ENCODE peak calls at places on chromosome 2, in nine cellular contexts. One of them, this sample, is unnamed.

GRCh38 chr2:127182626-127183458 is 37.3 kb downstream of the CYP27C1 start:
- DNase-seq in IMR-90: no peak
- DNase-seq in psoas muscle: no peak
- DNase-seq in SK-N-SH: no peak
- DNase-seq in heart left ventricle: no peak
- DNase-seq in RWPE2: no peak
- DNase-seq in heart right ventricle: no peak
- DNase-seq in pancreas: no peak
- DNase-seq in kidney: no peak
- DNase-seq in this sample: no peak

GRCh38 chr2:63662028-63662804 is 73.5 kb downstream of the MDH1 start:
- DNase-seq in pancreas: no peak
- DNase-seq in psoas muscle: no peak
- DNase-seq in RWPE2: no peak
- DNase-seq in IMR-90: no peak
- DNase-seq in SK-N-SH: no peak
- DNase-seq in heart left ventricle: no peak
- DNase-seq in kidney: no peak
- DNase-seq in heart right ventricle: no peak
- DNase-seq in this sample: no peak

GRCh38 chr2:100068395-100068794 is 74.0 kb downstream of the AFF3 start:
- DNase-seq in pancreas: no peak
- DNase-seq in heart left ventricle: no peak
- DNase-seq in RWPE2: no peak
- DNase-seq in kidney: no peak
- DNase-seq in heart right ventricle: no peak
- DNase-seq in IMR-90: no peak
- DNase-seq in psoas muscle: no peak
- DNase-seq in SK-N-SH: no peak
- DNase-seq in this sample: no peak

GRCh38 chr2:217223222-217223930 is 363.5 kb upstream of the TNP1 start:
- DNase-seq in pancreas: no peak
- DNase-seq in heart left ventricle: peak; percentile 62
- DNase-seq in kidney: no peak
- DNase-seq in SK-N-SH: no peak
- DNase-seq in psoas muscle: no peak
- DNase-seq in heart right ventricle: peak; percentile 62
- DNase-seq in RWPE2: no peak
- DNase-seq in IMR-90: peak; percentile 99
- DNase-seq in this sample: no peak

GRCh38 chr2:127048969-127049897 is 57.7 kb downstream of the BIN1 start:
- DNase-seq in RWPE2: no peak
- DNase-seq in SK-N-SH: peak; percentile 24
- DNase-seq in IMR-90: no peak
- DNase-seq in heart right ventricle: no peak
- DNase-seq in kidney: peak; percentile 67
- DNase-seq in pancreas: peak; percentile 28
- DNase-seq in psoas muscle: no peak
- DNase-seq in heart left ventricle: no peak
- DNase-seq in this sample: no peak

GRCh38 chr2:105576050-105576439 is 168.7 kb upstream of the NCK2 start:
- DNase-seq in kidney: no peak
- DNase-seq in heart right ventricle: no peak
- DNase-seq in psoas muscle: no peak
- DNase-seq in SK-N-SH: no peak
- DNase-seq in pancreas: no peak
- DNase-seq in RWPE2: no peak
- DNase-seq in heart left ventricle: no peak
- DNase-seq in IMR-90: no peak
- DNase-seq in this sample: no peak

GRCh38 chr2:67002618-67003371 is 394.3 kb upstream of the ETAA1 start:
- DNase-seq in heart left ventricle: no peak
- DNase-seq in RWPE2: no peak
- DNase-seq in psoas muscle: no peak
- DNase-seq in heart right ventricle: no peak
- DNase-seq in SK-N-SH: no peak
- DNase-seq in pancreas: no peak
- DNase-seq in kidney: no peak
- DNase-seq in IMR-90: no peak
- DNase-seq in this sample: no peak

GRCh38 chr2:41152318-41152717 is 700.4 kb upstream of the SLC8A1 start:
- DNase-seq in RWPE2: no peak
- DNase-seq in heart left ventricle: no peak
- DNase-seq in kidney: no peak
- DNase-seq in pancreas: no peak
- DNase-seq in IMR-90: no peak
- DNase-seq in SK-N-SH: no peak
- DNase-seq in psoas muscle: no peak
- DNase-seq in heart right ventricle: no peak
- DNase-seq in this sample: no peak

GRCh38 chr2:2708575-2708974 is 377.5 kb upstream of the MYT1L start:
- DNase-seq in RWPE2: peak; percentile 23
- DNase-seq in heart right ventricle: no peak
- DNase-seq in heart left ventricle: no peak
- DNase-seq in IMR-90: no peak
- DNase-seq in pancreas: no peak
- DNase-seq in SK-N-SH: peak; percentile 58
- DNase-seq in kidney: no peak
- DNase-seq in psoas muscle: no peak
- DNase-seq in this sample: no peak

GRCh38 chr2:64114063-64114911 is 29.9 kb downstream of the PELI1 start:
- DNase-seq in psoas muscle: no peak
- DNase-seq in heart left ventricle: no peak
- DNase-seq in pancreas: no peak
- DNase-seq in SK-N-SH: no peak
- DNase-seq in heart right ventricle: no peak
- DNase-seq in RWPE2: no peak
- DNase-seq in IMR-90: peak; percentile 81
- DNase-seq in kidney: no peak
- DNase-seq in this sample: no peak

GRCh38 chr2:217289153-217289908 is 429.5 kb upstream of the TNP1 start:
- DNase-seq in SK-N-SH: no peak
- DNase-seq in heart right ventricle: peak; percentile 31
- DNase-seq in pancreas: no peak
- DNase-seq in kidney: no peak
- DNase-seq in psoas muscle: no peak
- DNase-seq in IMR-90: peak; percentile 39
- DNase-seq in heart left ventricle: no peak
- DNase-seq in RWPE2: no peak
- DNase-seq in this sample: no peak

GRCh38 chr2:6773007-6773693 is 92.6 kb downstream of the CMPK2 start:
- DNase-seq in psoas muscle: peak; percentile 36
- DNase-seq in IMR-90: peak; percentile 11
- DNase-seq in RWPE2: no peak
- DNase-seq in pancreas: peak; percentile 61
- DNase-seq in heart right ventricle: peak; percentile 38
- DNase-seq in heart left ventricle: peak; percentile 41
- DNase-seq in kidney: peak; percentile 81
- DNase-seq in SK-N-SH: peak; percentile 91
- DNase-seq in this sample: no peak

GRCh38 chr2:40758778-40759177 is 306.9 kb upstream of the SLC8A1 start:
- DNase-seq in RWPE2: no peak
- DNase-seq in SK-N-SH: no peak
- DNase-seq in IMR-90: peak; percentile 1
- DNase-seq in heart right ventricle: no peak
- DNase-seq in pancreas: no peak
- DNase-seq in psoas muscle: no peak
- DNase-seq in kidney: no peak
- DNase-seq in heart left ventricle: no peak
- DNase-seq in this sample: no peak

GRCh38 chr2:234687718-234688475 is 191.0 kb upstream of the ARL4C start:
- DNase-seq in heart left ventricle: no peak
- DNase-seq in SK-N-SH: no peak
- DNase-seq in RWPE2: no peak
- DNase-seq in pancreas: no peak
- DNase-seq in kidney: no peak
- DNase-seq in IMR-90: no peak
- DNase-seq in heart right ventricle: no peak
- DNase-seq in psoas muscle: no peak
- DNase-seq in this sample: no peak

GRCh38 chr2:234691968-234692955 is 195.4 kb upstream of the ARL4C start:
- DNase-seq in SK-N-SH: no peak
- DNase-seq in RWPE2: no peak
- DNase-seq in heart right ventricle: no peak
- DNase-seq in kidney: no peak
- DNase-seq in heart left ventricle: no peak
- DNase-seq in psoas muscle: no peak
- DNase-seq in pancreas: no peak
- DNase-seq in IMR-90: no peak
- DNase-seq in this sample: no peak

GRCh38 chr2:234691226-234691600 is 194.3 kb upstream of the ARL4C start:
- DNase-seq in heart right ventricle: no peak
- DNase-seq in heart left ventricle: no peak
- DNase-seq in kidney: no peak
- DNase-seq in IMR-90: no peak
- DNase-seq in psoas muscle: no peak
- DNase-seq in RWPE2: no peak
- DNase-seq in SK-N-SH: peak; percentile 30
- DNase-seq in pancreas: no peak
- DNase-seq in this sample: no peak

GRCh38 chr2:234689911-234690379 is 193.1 kb upstream of the ARL4C start:
- DNase-seq in IMR-90: no peak
- DNase-seq in kidney: no peak
- DNase-seq in heart left ventricle: no peak
- DNase-seq in heart right ventricle: no peak
- DNase-seq in pancreas: no peak
- DNase-seq in psoas muscle: no peak
- DNase-seq in SK-N-SH: no peak
- DNase-seq in RWPE2: no peak
- DNase-seq in this sample: no peak

GRCh38 chr2:234690569-234691225 is 193.8 kb upstream of the ARL4C start:
- DNase-seq in psoas muscle: no peak
- DNase-seq in pancreas: no peak
- DNase-seq in IMR-90: peak; percentile 58
- DNase-seq in kidney: no peak
- DNase-seq in heart left ventricle: no peak
- DNase-seq in heart right ventricle: no peak
- DNase-seq in RWPE2: no peak
- DNase-seq in SK-N-SH: peak; percentile 33
- DNase-seq in this sample: no peak
- H3K4me1 ChIP-seq in psoas muscle: peaks cover 4% of the 10 kb centered on the region
- H3K4me1 ChIP-seq in pancreas: peaks cover 10% of the 10 kb centered on the region
- H3K4me1 ChIP-seq in IMR-90: peaks cover 15% of the 10 kb centered on the region
- H3K4me1 ChIP-seq in kidney: peaks cover 4% of the 10 kb centered on the region
- H3K4me1 ChIP-seq in heart left ventricle: peaks cover 8% of the 10 kb centered on the region
- H3K4me1 ChIP-seq in heart right ventricle: no peaks in the 10 kb centered on the region
- H3K4me1 ChIP-seq in RWPE2: peaks cover 51% of the 10 kb centered on the region
- H3K4me1 ChIP-seq in SK-N-SH: peaks cover 16% of the 10 kb centered on the region
- H3K4me1 ChIP-seq in this sample: peaks cover 15% of the 10 kb centered on the region

GRCh38 chr2:38649176-38649728 is 16.7 kb upstream of the GALM start:
- DNase-seq in RWPE2: no peak
- DNase-seq in kidney: no peak
- DNase-seq in heart left ventricle: no peak
- DNase-seq in heart right ventricle: no peak
- DNase-seq in pancreas: no peak
- DNase-seq in SK-N-SH: no peak
- DNase-seq in psoas muscle: no peak
- DNase-seq in IMR-90: no peak
- DNase-seq in this sample: no peak
- TF ChIP-seq CTCF in RWPE2: no peak
- TF ChIP-seq CTCF in kidney: no peak
- TF ChIP-seq CTCF in heart left ventricle: no peak
- TF ChIP-seq CTCF in heart right ventricle: no peak
- TF ChIP-seq CTCF in pancreas: no peak
- TF ChIP-seq CTCF in SK-N-SH: no peak
- TF ChIP-seq CTCF in psoas muscle: no peak
- TF ChIP-seq CTCF in IMR-90: no peak
- TF ChIP-seq CTCF in this sample: no peak

GRCh38 chr2:239180526-239181073 is 220.2 kb downstream of the HDAC4 start:
- DNase-seq in RWPE2: peak; percentile 38
- DNase-seq in heart left ventricle: no peak
- DNase-seq in pancreas: peak; percentile 5
- DNase-seq in heart right ventricle: no peak
- DNase-seq in SK-N-SH: no peak
- DNase-seq in kidney: peak; percentile 39
- DNase-seq in psoas muscle: no peak
- DNase-seq in IMR-90: no peak
- DNase-seq in this sample: peak; percentile 11
- H3K4me1 ChIP-seq in RWPE2: no peaks in the 10 kb centered on the region
- H3K4me1 ChIP-seq in heart left ventricle: peaks cover 12% of the 10 kb centered on the region
- H3K4me1 ChIP-seq in pancreas: no peaks in the 10 kb centered on the region
- H3K4me1 ChIP-seq in heart right ventricle: no peaks in the 10 kb centered on the region
- H3K4me1 ChIP-seq in SK-N-SH: no peaks in the 10 kb centered on the region
- H3K4me1 ChIP-seq in kidney: no peaks in the 10 kb centered on the region
- H3K4me1 ChIP-seq in psoas muscle: no peaks in the 10 kb centered on the region
- H3K4me1 ChIP-seq in IMR-90: no peaks in the 10 kb centered on the region
- H3K4me1 ChIP-seq in this sample: no peaks in the 10 kb centered on the region

DNA sequence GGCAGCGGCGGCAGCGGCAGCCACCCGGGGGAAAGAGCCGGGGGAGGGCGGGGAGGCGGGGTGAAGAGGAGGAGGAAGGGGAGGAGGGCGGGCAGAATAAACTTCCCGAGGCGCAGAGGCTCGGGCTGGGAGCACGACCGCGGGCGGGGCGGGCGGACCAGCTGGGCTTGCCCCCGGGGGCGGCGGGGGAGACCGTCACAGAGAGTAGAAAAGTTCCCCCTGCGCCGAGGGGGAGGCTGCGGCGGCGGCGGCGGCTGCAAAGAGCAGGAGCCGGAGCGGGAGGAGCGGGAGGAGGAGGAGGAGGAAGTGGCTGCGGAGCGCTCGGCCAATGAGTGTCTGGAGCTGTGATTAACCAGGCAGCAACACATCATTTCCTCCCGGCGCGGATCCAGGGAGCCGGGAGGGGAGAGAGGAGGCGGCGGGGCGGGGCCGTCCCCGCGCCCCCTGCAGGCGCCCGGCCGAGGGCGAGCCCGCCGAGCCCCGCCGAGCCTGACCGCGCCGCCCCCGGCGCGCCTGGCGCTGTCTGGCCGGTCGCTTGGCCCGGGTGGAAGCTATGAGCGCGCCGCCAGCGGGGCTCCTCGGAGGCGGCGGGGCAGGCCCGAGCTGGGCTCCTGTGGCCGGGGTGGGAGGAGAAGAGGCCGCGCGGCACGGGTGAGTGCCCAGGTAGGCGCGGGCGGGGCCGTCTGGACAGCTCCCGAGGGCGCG is at the start of gene ACVR1:
- DNase-seq in pancreas: peak; percentile 96
- DNase-seq in IMR-90: peak; percentile 98
- DNase-seq in heart right ventricle: peak; percentile 97
- DNase-seq in psoas muscle: peak; percentile 97
- DNase-seq in heart left ventricle: peak; percentile 97
- DNase-seq in kidney: peak; percentile 98
- DNase-seq in RWPE2: peak; percentile 93
- DNase-seq in SK-N-SH: peak; percentile 95
- DNase-seq in this sample: peak; percentile 98
- TF ChIP-seq CTCF in pancreas: no peak
- TF ChIP-seq CTCF in IMR-90: peak; percentile 52
- TF ChIP-seq CTCF in heart right ventricle: peak; percentile 62
- TF ChIP-seq CTCF in psoas muscle: peak; percentile 64
- TF ChIP-seq CTCF in heart left ventricle: peak; percentile 66
- TF ChIP-seq CTCF in kidney: peak; percentile 13
- TF ChIP-seq CTCF in RWPE2: peak; percentile 56
- TF ChIP-seq CTCF in SK-N-SH: peak; percentile 19
- TF ChIP-seq CTCF in this sample: peak; percentile 70

GRCh38 chr2:238501311-238501710 is 74.6 kb downstream of the ASB1 start:
- DNase-seq in psoas muscle: no peak
- DNase-seq in RWPE2: no peak
- DNase-seq in kidney: no peak
- DNase-seq in IMR-90: no peak
- DNase-seq in heart left ventricle: no peak
- DNase-seq in heart right ventricle: no peak
- DNase-seq in pancreas: no peak
- DNase-seq in SK-N-SH: no peak
- DNase-seq in this sample: no peak
- H3K4me1 ChIP-seq in psoas muscle: no peaks in the 10 kb centered on the region
- H3K4me1 ChIP-seq in RWPE2: no peaks in the 10 kb centered on the region
- H3K4me1 ChIP-seq in kidney: peaks cover 2% of the 10 kb centered on the region
- H3K4me1 ChIP-seq in IMR-90: no peaks in the 10 kb centered on the region
- H3K4me1 ChIP-seq in heart left ventricle: no peaks in the 10 kb centered on the region
- H3K4me1 ChIP-seq in heart right ventricle: no peaks in the 10 kb centered on the region
- H3K4me1 ChIP-seq in pancreas: no peaks in the 10 kb centered on the region
- H3K4me1 ChIP-seq in SK-N-SH: no peaks in the 10 kb centered on the region
- H3K4me1 ChIP-seq in this sample: no peaks in the 10 kb centered on the region

This sample was measured in tibial artery.